ENCODE peak calls at places on chromosomes 2 and 18, in seven cellular contexts. Z is fibroblast of lung, J is cardiac muscle cell, D is left ventricle myocardium inferior, G is GM20000, F is PC-3, V is mucosa of descending colon. I is an unnamed sample.

GRCh38 chr2:235669983-235670962 is 176.4 kb downstream of the AGAP1 start:
- DNase-seq in D (peak; percentile 67), F (peak; percentile 64), V (peak; percentile 67), J (peak; percentile 85), G (peak; percentile 30), Z (peak; percentile 81), I (peak; percentile 47)

GRCh38 chr2:21220930-21221329 is 97.2 kb downstream of the TDRD15 start:
- DNase-seq in F (no peak), Z (no peak), J (peak; percentile 2), D (no peak), G (no peak), V (no peak), I (no peak)

GRCh38 chr18:48868468-48869466 is 82.0 kb downstream of the SMAD7 start:
- DNase-seq in V (no peak), Z (peak; percentile 40), J (no peak), G (peak; percentile 88), D (no peak), F (peak; percentile 10), I (no peak)

GRCh38 chr2:222054813-222055212 is 244.0 kb downstream of the PAX3 start:
- DNase-seq in V (no peak), G (no peak), F (peak; percentile 65), D (no peak), J (no peak), Z (no peak), I (no peak)

GRCh38 chr2:104444392-104444791 is 409.5 kb upstream of the POU3F3 start:
- DNase-seq in J (no peak), G (no peak), V (no peak), D (no peak), F (no peak), Z (peak; percentile 80), I (no peak)

GRCh38 chr2:28626891-28627421 is 124.7 kb upstream of the PPP1CB start:
- DNase-seq in D (no peak), F (no peak), G (no peak), Z (peak; percentile 90), J (peak; percentile 91), V (no peak), I (peak; percentile 53)

GRCh38 chr2:43737097-43737854 is 36.6 kb upstream of the DYNC2LI1 start:
- DNase-seq in Z (peak; percentile 98), G (no peak), F (peak; percentile 21), J (peak; percentile 88), V (no peak), D (no peak), I (peak; percentile 53)

GRCh38 chr2:54313147-54313546 is 57.1 kb upstream of the TSPYL6 start:
- DNase-seq in D (no peak), J (no peak), Z (no peak), G (no peak), F (no peak), V (no peak), I (no peak)

GRCh38 chr2:212646698-212647097 is 108.1 kb upstream of the ERBB4 start:
- DNase-seq in D (no peak), V (no peak), J (no peak), G (no peak), F (peak; percentile 94), Z (peak; percentile 89), I (peak; percentile 21)

GRCh38 chr18:24051256-24051947 is 36.8 kb downstream of the TTC39C start:
- DNase-seq in J (peak; percentile 70), Z (peak; percentile 64), G (no peak), D (no peak), F (peak; percentile 69), V (no peak), I (no peak)

GRCh38 chr2:95385570-95385984 is 16.9 kb upstream of the FAHD2A start:
- DNase-seq in G (no peak), J (no peak), D (no peak), F (no peak), V (no peak), Z (no peak), I (no peak)

GRCh38 chr2:233928594-233929351 is 11.6 kb downstream of the TRPM8 start:
- DNase-seq in D (no peak), F (peak; percentile 56), V (no peak), J (peak; percentile 63), Z (no peak), G (no peak), I (no peak)

GRCh38 chr18:79250236-79250993 is 145.3 kb upstream of the NFATC1 start:
- DNase-seq in Z (peak; percentile 18), D (no peak), G (no peak), F (no peak), J (no peak), V (no peak), I (no peak)

GRCh38 chr2:100612388-100613000 is 49.7 kb downstream of the PDCL3 start:
- DNase-seq in J (no peak), Z (no peak), G (no peak), F (no peak), D (no peak), V (no peak), I (no peak)

GRCh38 chr18:32717151-32717550 is 55.7 kb downstream of the KLHL14 start:
- DNase-seq in V (no peak), G (no peak), D (no peak), J (no peak), F (no peak), Z (peak; percentile 40), I (no peak)

GRCh38 chr18:12334280-12335262 is 26.5 kb downstream of the TUBB6 start:
- DNase-seq in F (no peak), J (no peak), V (no peak), D (peak; percentile 47), Z (no peak), G (no peak), I (no peak)

GRCh38 chr2:37324536-37324785 is 172 bp downstream of the PRKD3 start:
- DNase-seq in F (no peak), V (peak; percentile 91), Z (peak; percentile 68), D (peak; percentile 87), J (peak; percentile 87), G (no peak), I (no peak)

GRCh38 chr2:168097431-168097830 is 150.0 kb downstream of the STK39 start:
- DNase-seq in Z (peak; percentile 25), D (no peak), G (no peak), F (no peak), J (no peak), V (no peak), I (no peak)

GRCh38 chr2:216108310-216108966 is 710 bp upstream of the XRCC5 start:
- DNase-seq in D (no peak), F (no peak), J (no peak), G (no peak), V (no peak), Z (no peak), I (no peak)

GRCh38 chr2:120238728-120239487 is 13.7 kb upstream of the RALB start:
- DNase-seq in J (peak; percentile 48), V (peak; percentile 91), G (no peak), Z (peak; percentile 90), F (peak; percentile 93), D (no peak), I (no peak)

GRCh38 chr2:223383315-223383714 is 218.8 kb downstream of the SCG2 start:
- DNase-seq in Z (peak; percentile 80), D (no peak), F (no peak), V (no peak), J (peak; percentile 35), G (no peak), I (no peak)

GRCh38 chr2:24914713-24915112 is 5.3 kb downstream of the ADCY3 start:
- DNase-seq in V (no peak), J (no peak), Z (no peak), D (no peak), G (no peak), F (no peak), I (no peak)

GRCh38 chr18:41347057-41347456 is 608.0 kb upstream of the PIK3C3 start:
- DNase-seq in Z (peak; percentile 97), F (no peak), J (peak; percentile 76), V (no peak), D (no peak), G (no peak), I (peak; percentile 81)

GRCh38 chr2:6447209-6447608 is 418.5 kb downstream of the CMPK2 start:
- DNase-seq in Z (no peak), G (no peak), V (no peak), J (no peak), D (no peak), F (no peak), I (no peak)

GRCh38 chr2:98464772-98465310 is 20.2 kb downstream of the INPP4A start:
- DNase-seq in Z (no peak), F (no peak), J (no peak), D (no peak), G (no peak), V (no peak), I (no peak)

GRCh38 chr2:239882335-239882734 is 142.8 kb downstream of the NDUFA10 start:
- DNase-seq in D (no peak), Z (peak; percentile 9), V (no peak), G (peak; percentile 44), J (peak; percentile 36), F (peak; percentile 74), I (no peak)

GRCh38 chr2:43472527-43473194 is 123.2 kb downstream of the THADA start:
- DNase-seq in G (no peak), J (no peak), F (peak; percentile 50), D (no peak), V (no peak), Z (no peak), I (no peak)

GRCh38 chr2:64609229-64609994 is 44.3 kb downstream of the SERTAD2 start:
- DNase-seq in J (peak; percentile 75), D (peak; percentile 71), F (peak; percentile 32), Z (peak; percentile 39), V (peak; percentile 81), G (peak; percentile 94), I (no peak)
- TF ChIP-seq CTCF in J (no peak), D (peak; percentile 55), F (no peak), Z (peak; percentile 2), V (peak; percentile 65), G (peak; percentile 85), I (no peak)

DNA sequence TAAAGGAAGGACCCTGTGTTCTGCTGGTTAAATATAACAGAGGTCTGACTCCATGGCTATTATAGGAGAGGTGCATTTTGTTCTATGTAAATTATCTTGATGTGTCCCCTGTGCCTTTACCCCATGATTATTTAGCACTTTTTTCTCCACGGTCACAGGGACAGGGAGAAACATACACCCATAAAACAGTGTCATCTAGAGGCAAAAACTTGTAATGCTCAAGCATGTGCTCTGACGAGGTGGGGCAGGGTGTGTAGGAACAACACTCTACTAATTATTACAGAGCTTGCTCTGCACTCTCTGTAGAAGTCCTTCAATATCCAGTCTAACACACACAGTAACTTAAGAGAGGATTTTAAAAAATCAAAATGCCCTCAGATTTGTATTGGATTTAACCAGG is 187.9 kb downstream of the NEDD4L start:
- DNase-seq in G (peak; percentile 32), V (no peak), J (no peak), F (peak; percentile 21), D (no peak), Z (no peak), I (no peak)
- TF ChIP-seq CTCF in G (peak; percentile 58), V (no peak), J (no peak), F (peak; percentile 56), D (peak; percentile 58), Z (peak; percentile 49), I (peak; percentile 5)

GRCh38 chr2:218516614-218517013 is 51.5 kb downstream of the USP37 start:
- DNase-seq in D (no peak), G (no peak), J (peak; percentile 28), V (no peak), F (peak; percentile 34), Z (peak; percentile 5), I (no peak)
- TF ChIP-seq CTCF in D (peak; percentile 46), G (no peak), J (peak; percentile 43), V (no peak), F (peak; percentile 51), Z (peak; percentile 46), I (peak; percentile 37)

DNA sequence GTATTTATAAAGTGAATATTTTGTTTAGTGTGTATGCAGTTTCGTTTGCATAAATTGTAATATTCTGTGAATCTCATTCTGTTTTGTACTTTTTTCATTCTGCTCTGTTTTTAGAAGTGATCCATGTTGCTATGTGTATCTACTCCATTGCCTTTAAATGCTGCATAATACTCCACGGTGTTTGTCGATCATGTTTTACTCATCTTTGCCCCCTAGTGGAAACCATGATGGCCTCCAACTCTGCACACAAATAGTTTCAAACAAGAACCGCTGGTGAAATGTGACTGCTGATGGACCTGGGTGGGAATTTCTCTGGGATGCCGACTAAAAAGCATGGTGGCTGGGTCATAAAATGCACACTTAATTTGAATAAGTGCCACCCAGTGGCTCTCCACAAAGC is 32.0 kb upstream of the SKOR2 start:
- DNase-seq in D (no peak), V (no peak), G (no peak), F (peak; percentile 42), Z (peak; percentile 5), J (peak; percentile 31), I (no peak)
- TF ChIP-seq CTCF in D (peak; percentile 52), V (no peak), G (peak; percentile 21), F (peak; percentile 53), Z (peak; percentile 43), J (peak; percentile 50), I (peak; percentile 63)